ENCODE peak calls at places on chromosomes 16 and 17, in nine cellular contexts. U, C, J, K, O, V, X, R and N are unnamed samples.

GRCh38 chr17:4533522-4534502 is 21.4 kb downstream of the MYBBP1A start:
- DNase-seq in K (no peak), X (peak; percentile 76), C (peak; percentile 65), U (no peak), V (peak; percentile 95), O (no peak), R (no peak), J (no peak), N (no peak)

GRCh38 chr17:80347536-80347935 is 67.4 kb upstream of the ENDOV start:
- DNase-seq in R (peak; percentile 57), K (no peak), J (no peak), O (no peak), X (no peak), C (peak; percentile 33), V (no peak), U (no peak), N (no peak)

GRCh38 chr17:80034977-80035686 is 540 bp downstream of the TBC1D16 start:
- DNase-seq in O (peak; percentile 35), X (no peak), U (no peak), V (no peak), C (peak; percentile 73), J (peak; percentile 32), R (no peak), K (peak; percentile 55), N (no peak)

GRCh38 chr17:63880706-63881105 is 1.0 kb downstream of the GH2 start:
- DNase-seq in O (no peak), K (no peak), R (no peak), U (no peak), V (no peak), J (no peak), X (no peak), C (peak; percentile 34), N (no peak)

GRCh38 chr17:69525920-69526841 is 111.7 kb downstream of the MAP2K6 start:
- DNase-seq in O (peak; percentile 64), X (peak; percentile 37), V (no peak), U (peak; percentile 34), K (peak; percentile 36), J (peak; percentile 11), R (no peak), C (peak; percentile 81), N (no peak)

GRCh38 chr17:43040655-43041054 is 15.6 kb downstream of the RND2 start:
- DNase-seq in R (peak; percentile 25), V (no peak), C (no peak), X (no peak), J (no peak), O (no peak), U (no peak), K (no peak), N (no peak)

GRCh38 chr16:19389246-19389645 is 28.4 kb upstream of the TMC5 start:
- DNase-seq in J (peak; percentile 32), O (peak; percentile 81), U (no peak), V (no peak), K (peak; percentile 86), X (peak; percentile 83), C (peak; percentile 89), R (no peak), N (no peak)

GRCh38 chr16:57134982-57135381 is 42.6 kb downstream of the CPNE2 start:
- DNase-seq in O (no peak), U (no peak), K (no peak), J (no peak), V (no peak), X (no peak), R (no peak), C (peak; percentile 69), N (no peak)

GRCh38 chr17:80596760-80597608 is 52.3 kb downstream of the RPTOR start:
- DNase-seq in K (no peak), J (no peak), V (no peak), C (no peak), O (no peak), R (peak; percentile 57), X (no peak), U (no peak), N (no peak)

GRCh38 chr16:84830765-84831384 is 11.1 kb downstream of the CRISPLD2 start:
- DNase-seq in R (no peak), K (no peak), X (no peak), O (no peak), C (no peak), V (no peak), U (no peak), J (no peak), N (no peak)

GRCh38 chr16:10552281-10552680 is 28.1 kb downstream of the EMP2 start:
- DNase-seq in J (no peak), V (no peak), C (no peak), X (no peak), R (no peak), K (no peak), U (no peak), O (no peak), N (no peak)

DNA sequence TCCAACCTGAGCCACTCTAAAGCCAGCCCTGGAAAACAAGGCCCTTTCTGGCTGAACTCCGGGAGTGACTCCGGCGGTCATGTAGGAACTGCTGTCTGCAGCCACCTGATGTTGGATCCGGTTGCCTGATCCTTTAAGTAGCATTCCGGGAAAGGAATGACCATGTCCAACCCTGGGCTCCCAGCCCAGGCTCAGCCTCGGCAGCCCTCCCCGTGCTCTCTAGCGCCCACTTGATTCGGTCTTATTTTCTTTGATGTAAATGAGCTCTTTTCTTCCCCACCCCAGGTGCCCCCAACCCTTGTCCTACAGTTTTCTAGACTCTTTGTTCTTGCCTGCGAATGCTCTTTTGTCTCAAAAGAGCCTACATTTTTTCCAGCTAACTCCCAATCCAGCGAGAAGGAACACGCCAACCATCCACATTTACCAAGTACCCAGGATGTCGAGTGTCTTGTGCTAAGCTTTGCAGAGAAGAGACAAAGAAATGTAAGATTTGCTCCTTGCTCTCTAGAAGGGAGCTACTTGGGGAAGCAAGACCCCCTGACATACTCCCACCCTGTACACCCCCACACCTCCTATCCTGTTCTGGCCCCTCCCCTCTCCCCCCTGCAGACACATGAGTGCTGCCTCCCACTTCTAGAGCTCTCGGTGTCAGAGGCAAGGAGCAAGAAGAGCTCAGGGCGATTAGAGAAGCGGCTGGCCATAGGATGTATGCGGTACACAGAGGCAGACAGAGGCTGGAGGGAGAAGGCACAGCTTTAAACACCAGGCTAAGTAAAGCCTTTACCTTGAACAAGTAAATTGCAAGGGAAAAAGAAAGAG is 53.8 kb downstream of the COG7 start:
- DNase-seq in K (peak; percentile 82), C (no peak), R (no peak), O (peak; percentile 65), U (no peak), V (no peak), X (no peak), J (no peak), N (no peak)
- TF ChIP-seq CTCF in K (no peak), C (no peak), R (no peak), O (no peak), U (no peak), V (no peak), X (no peak), J (no peak), N (no peak)

GRCh38 chr16:66328282-66328681 is 38.2 kb upstream of the CDH5 start:
- DNase-seq in O (no peak), U (no peak), X (no peak), J (no peak), R (no peak), C (no peak), V (peak; percentile 56), K (no peak), N (no peak)

GRCh38 chr16:66325977-66326376 is 40.5 kb upstream of the CDH5 start:
- DNase-seq in V (no peak), C (no peak), J (no peak), R (no peak), O (no peak), U (no peak), K (no peak), X (no peak), N (no peak)

GRCh38 chr16:66324785-66325184 is 41.7 kb upstream of the CDH5 start:
- DNase-seq in U (no peak), X (no peak), V (peak; percentile 83), O (no peak), J (no peak), C (no peak), K (peak; percentile 74), R (no peak), N (no peak)

GRCh38 chr16:66322174-66322573 is 44.3 kb upstream of the CDH5 start:
- DNase-seq in X (no peak), R (no peak), K (no peak), V (no peak), J (no peak), O (no peak), C (no peak), U (no peak), N (no peak)

DNA sequence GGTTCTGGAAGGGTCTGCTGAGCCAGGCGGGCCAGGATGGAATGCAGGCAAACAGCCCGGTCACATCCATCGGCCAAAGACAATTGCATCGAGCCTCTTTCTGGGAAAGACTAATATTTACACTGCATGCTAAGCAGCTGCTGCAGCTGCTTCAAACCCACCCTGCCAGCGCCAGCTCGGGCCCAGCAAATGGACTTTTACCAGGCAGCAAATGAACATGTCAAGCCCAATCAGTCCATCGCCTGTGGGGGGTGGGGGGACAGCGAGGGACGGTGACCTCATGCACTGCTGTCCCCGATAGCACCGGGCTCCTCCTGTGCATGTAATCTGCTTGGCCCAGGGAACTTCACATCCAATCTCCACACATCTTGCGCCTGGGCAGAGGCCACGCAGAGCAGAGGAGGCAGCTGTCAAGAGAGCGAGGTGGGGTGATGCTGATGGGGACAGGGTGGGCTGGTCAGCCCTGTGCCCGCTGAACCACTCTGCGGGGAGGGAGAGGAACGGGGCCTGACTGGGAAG is 39.4 kb upstream of the CDH5 start:
- DNase-seq in X (no peak), J (peak; percentile 34), R (no peak), O (peak; percentile 77), V (peak; percentile 68), K (no peak), U (no peak), C (no peak), N (no peak)
- TF ChIP-seq CTCF in X (no peak), J (no peak), R (no peak), O (no peak), V (no peak), K (no peak), U (no peak), C (no peak), N (no peak)

DNA sequence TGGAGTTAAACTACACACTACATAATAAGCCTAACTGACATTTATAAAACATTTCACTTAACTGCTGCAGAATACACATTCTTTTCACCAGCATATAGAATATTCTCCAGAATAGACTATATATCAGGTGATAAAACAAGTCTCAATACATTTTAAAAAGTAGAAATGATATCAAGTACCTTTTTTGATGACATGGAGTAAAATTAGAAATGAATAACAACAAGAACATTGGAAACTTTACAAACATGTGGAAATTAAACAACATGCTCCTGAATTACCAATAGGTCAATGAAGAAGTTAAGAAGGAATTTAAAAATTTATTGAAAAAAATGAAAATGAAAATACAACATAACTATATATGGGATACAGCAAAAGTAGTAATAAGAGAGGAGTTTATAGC is 47.5 kb upstream of the CES5A start:
- DNase-seq in J (no peak), R (no peak), X (no peak), C (no peak), O (no peak), V (no peak), K (no peak), U (no peak), N (no peak)
- TF ChIP-seq CTCF in J (no peak), R (no peak), X (no peak), C (no peak), O (no peak), V (no peak), K (no peak), U (no peak), N (no peak)

DNA sequence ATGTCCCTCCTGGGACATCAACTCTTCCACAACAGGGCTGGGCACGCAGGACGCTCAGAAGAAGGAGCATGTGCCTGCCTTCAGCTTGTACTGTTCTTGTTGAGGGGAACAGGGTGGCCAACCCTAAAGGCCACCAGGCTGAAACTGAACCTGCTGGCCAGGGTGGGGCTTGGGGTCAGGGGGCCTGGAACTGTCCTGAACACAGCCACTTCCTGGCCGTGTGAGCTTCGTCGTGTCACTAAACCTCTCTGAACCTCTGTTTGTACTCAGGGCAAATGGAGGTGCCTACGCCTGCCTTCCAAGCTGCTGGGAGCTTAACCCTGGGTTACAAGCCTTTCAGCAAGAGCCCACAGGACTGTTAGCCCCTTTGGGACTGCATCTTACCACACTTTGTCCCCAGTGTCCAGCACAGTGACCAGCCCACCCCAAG is 6.7 kb downstream of the ARHGAP27 start:
- DNase-seq in C (no peak), J (no peak), R (no peak), K (no peak), O (no peak), U (no peak), V (no peak), X (no peak), N (no peak)
- TF ChIP-seq CTCF in C (no peak), J (no peak), R (no peak), K (peak; percentile 5), O (no peak), U (no peak), V (no peak), X (no peak), N (peak; percentile 25)